ENCODE peak calls at places on chromosomes 13 and 19, in four cellular contexts. J is HCT116, U is K562, K is HepG2. G is an unnamed sample. For H3K27me3, the result is how much of the 10 kb centered on the place peaks cover.

GRCh38 chr13:93805736-93806135 is 579.1 kb downstream of the GPC6 start:
- DNase-seq in J (no peak), K (no peak), U (no peak), G (no peak)

GRCh38 chr19:13505761-13506549 is at the start of gene CACNA1A:
- DNase-seq in U (no peak), J (no peak), K (no peak), G (no peak)

GRCh38 chr19:16394681-16395375 is 70.2 kb downstream of the KLF2 start:
- DNase-seq in J (no peak), U (no peak), K (no peak), G (no peak)

GRCh38 chr19:2719910-2720776 is 1.0 kb downstream of the DIRAS1 start:
- DNase-seq in U (no peak), J (no peak), K (no peak), G (no peak)

GRCh38 chr19:16577531-16578052 is 5.4 kb upstream of the SLC35E1 start:
- DNase-seq in U (no peak), J (no peak), K (no peak), G (no peak)

GRCh38 chr13:111947026-111947810 is 119.7 kb upstream of the SOX1 start:
- DNase-seq in J (no peak), U (no peak), K (no peak), G (no peak)

GRCh38 chr13:63436288-63436687 is 2020.6 kb upstream of the PCDH20 start:
- DNase-seq in U (no peak), K (no peak), J (no peak), G (no peak)

GRCh38 chr19:14361824-14362223 is 19.4 kb upstream of the ADGRE5 start:
- DNase-seq in J (no peak), U (peak), K (no peak), G (no peak)

GRCh38 chr19:18746393-18747167 is 44.5 kb downstream of the COMP start:
- DNase-seq in K (no peak), U (no peak), J (no peak), G (no peak)

GRCh38 chr13:101474419-101474957 is 22.0 kb downstream of the ITGBL1 start:
- DNase-seq in K (no peak), J (no peak), U (no peak), G (peak)

GRCh38 chr13:44758595-44759221 is 182.6 kb upstream of the TSC22D1 start:
- DNase-seq in J (no peak), K (peak), U (no peak), G (no peak)

GRCh38 chr13:98466634-98467236 is 110.2 kb downstream of the STK24 start:
- DNase-seq in U (peak), J (no peak), K (peak), G (no peak)

GRCh38 chr19:34431681-34432402 is 3.7 kb downstream of the UBA2 start:
- DNase-seq in J (no peak), K (no peak), U (no peak), G (no peak)

GRCh38 chr13:31242342-31242741 is 42.6 kb downstream of the B3GLCT start:
- DNase-seq in J (no peak), K (no peak), U (no peak), G (no peak)

GRCh38 chr19:46132508-46133100 is 8.1 kb upstream of the IGFL3 start:
- DNase-seq in K (no peak), U (no peak), J (no peak), G (no peak)

GRCh38 chr13:111973186-111974064 is 93.5 kb upstream of the SOX1 start:
- DNase-seq in K (no peak), J (no peak), U (no peak), G (no peak)

GRCh38 chr13:98386632-98387031 is 190.3 kb downstream of the STK24 start:
- DNase-seq in J (no peak), K (no peak), U (no peak), G (no peak)

GRCh38 chr19:38971672-38972071 is 3.9 kb downstream of the FBXO17 start:
- DNase-seq in J (no peak), U (no peak), K (no peak), G (no peak)

GRCh38 chr13:51767100-51767499 is 36.9 kb downstream of the DHRS12 start:
- DNase-seq in J (no peak), K (no peak), U (no peak), G (no peak)

GRCh38 chr19:30064021-30064699 is 122.1 kb downstream of the URI1 start:
- DNase-seq in U (no peak), J (no peak), K (no peak), G (no peak)

GRCh38 chr13:106095919-106096318 is 439.5 kb downstream of the EFNB2 start:
- DNase-seq in K (no peak), J (no peak), U (no peak), G (no peak)

GRCh38 chr19:46719629-46720515 is 3.0 kb upstream of the PRKD2 start:
- DNase-seq in K (no peak), J (no peak), U (no peak), G (no peak)

GRCh38 chr13:77013853-77014542 is 13.0 kb downstream of the FBXL3 start:
- DNase-seq in U (no peak), K (no peak), J (no peak), G (no peak)

GRCh38 chr13:109529964-109530363 is 256.4 kb downstream of the IRS2 start:
- DNase-seq in U (no peak), K (no peak), J (no peak), G (no peak)

GRCh38 chr19:7924651-7925170 is 1.2 kb downstream of the CTXN1 start:
- DNase-seq in K (no peak), U (no peak), J (no peak), G (no peak)
- H3K4me3 ChIP-seq in K (no peak), U (peak), J (peak), G (no peak)

DNA sequence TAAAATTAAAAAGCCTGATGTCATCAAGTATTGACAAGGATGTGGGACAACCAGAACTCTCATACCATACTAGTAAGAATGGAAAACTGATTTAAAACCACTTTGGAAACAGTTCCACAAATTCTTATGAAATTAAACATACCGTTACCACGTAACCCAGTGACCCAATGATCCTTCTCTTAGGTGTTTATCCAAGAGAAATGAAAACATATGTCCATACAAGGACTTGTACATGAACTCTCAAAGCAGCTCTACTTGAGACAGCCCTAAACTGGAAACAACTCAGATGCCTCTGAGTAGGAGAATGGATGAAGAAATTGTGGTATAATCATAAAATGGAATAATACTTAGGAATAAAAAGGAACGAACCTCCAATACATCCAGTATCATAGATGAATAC is 27.6 kb downstream of the SLC6A16 start:
- DNase-seq in J (no peak), U (no peak), K (no peak), G (no peak)
- TF ChIP-seq ZNF274 in J (no peak), U (no peak), K (no peak), G (no peak)

GRCh38 chr19:1449467-1450442 is at the start of gene APC2:
- DNase-seq in K (no peak), U (peak), J (no peak), G (no peak)
- H3K27me3 ChIP-seq in K (half or more), U (under half), J (under half), G (half or more)

DNA sequence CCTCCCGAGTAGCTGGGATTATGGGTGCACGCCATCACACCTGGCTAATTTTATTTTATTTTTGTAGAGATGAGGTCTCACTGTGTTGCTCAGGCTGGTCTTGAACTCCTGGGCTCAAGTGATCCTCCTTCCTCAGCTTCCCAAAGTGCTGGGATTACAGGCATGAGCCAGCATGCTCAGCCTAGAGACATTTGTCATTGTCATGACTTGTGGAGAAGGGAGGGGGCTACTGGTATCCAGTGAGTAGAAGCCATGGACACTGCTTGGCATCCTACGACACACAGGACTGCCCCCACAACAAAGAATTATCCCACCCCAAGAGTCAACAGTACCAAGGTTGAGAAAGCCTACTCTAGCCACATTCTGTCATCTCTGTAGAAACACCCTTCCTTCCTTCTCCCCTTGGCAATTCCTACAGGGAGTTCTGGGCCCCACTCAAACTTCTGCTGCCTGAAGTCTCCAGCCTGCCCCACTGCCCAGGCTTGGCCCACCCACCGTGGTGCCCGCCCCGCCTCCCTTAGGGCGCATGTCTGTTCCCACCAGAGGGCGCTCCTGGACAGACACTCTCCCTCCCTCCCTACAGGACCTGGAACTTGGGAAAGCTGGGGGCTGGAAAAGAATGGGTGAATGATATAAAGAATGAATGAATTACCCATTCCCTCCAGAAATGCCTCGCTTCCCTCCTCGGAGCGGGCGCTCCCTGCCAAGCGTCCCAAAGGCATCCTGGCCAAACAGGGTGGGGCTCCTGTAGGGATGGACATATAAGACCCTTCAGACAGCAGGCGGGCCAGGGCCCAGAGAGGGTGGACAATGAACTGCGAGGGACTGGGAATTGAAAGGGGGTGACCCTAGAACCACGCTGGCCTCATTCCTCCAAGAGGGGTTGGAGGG is 5.5 kb upstream of the EMP3 start:
- DNase-seq in J (peak), U (peak), K (peak), G (peak)
- H3K4me3 ChIP-seq in J (peak), U (peak), K (peak), G (no peak)

DNA sequence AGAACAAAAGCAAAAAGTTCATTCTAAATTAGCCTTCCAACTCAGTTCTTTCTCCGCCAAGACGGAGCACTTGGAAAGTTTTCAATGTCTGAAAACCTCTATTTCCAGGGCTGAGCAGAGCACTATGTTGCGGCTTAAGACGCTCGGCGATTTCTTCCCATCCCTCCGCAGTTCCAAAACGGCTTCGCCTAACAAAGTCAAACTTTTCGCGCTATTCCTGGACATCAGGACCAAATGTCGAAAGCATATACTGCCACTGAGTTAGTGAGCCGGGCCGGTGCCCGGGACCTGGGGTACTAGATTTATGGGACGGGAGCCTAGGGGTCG is 771 bp downstream of the RCBTB2 start:
- DNase-seq in K (no peak), J (no peak), U (no peak), G (no peak)
- TF ChIP-seq ZNF274 in K (no peak), J (no peak), U (no peak), G (no peak)

GRCh38 chr19:41995959-41996797 is 2.1 kb upstream of the ATP1A3 start:
- DNase-seq in J (no peak), K (no peak), U (peak), G (no peak)

GRCh38 chr19:41991025-41991424 is 3.0 kb downstream of the ATP1A3 start:
- DNase-seq in K (no peak), J (no peak), U (no peak), G (no peak)

GRCh38 chr19:41994994-41995958 is 1.2 kb upstream of the ATP1A3 start:
- DNase-seq in U (no peak), K (no peak), J (no peak), G (no peak)

GRCh38 chr19:41994521-41994971 is 516 bp upstream of the ATP1A3 start:
- DNase-seq in K (no peak), J (no peak), U (no peak), G (no peak)

DNA sequence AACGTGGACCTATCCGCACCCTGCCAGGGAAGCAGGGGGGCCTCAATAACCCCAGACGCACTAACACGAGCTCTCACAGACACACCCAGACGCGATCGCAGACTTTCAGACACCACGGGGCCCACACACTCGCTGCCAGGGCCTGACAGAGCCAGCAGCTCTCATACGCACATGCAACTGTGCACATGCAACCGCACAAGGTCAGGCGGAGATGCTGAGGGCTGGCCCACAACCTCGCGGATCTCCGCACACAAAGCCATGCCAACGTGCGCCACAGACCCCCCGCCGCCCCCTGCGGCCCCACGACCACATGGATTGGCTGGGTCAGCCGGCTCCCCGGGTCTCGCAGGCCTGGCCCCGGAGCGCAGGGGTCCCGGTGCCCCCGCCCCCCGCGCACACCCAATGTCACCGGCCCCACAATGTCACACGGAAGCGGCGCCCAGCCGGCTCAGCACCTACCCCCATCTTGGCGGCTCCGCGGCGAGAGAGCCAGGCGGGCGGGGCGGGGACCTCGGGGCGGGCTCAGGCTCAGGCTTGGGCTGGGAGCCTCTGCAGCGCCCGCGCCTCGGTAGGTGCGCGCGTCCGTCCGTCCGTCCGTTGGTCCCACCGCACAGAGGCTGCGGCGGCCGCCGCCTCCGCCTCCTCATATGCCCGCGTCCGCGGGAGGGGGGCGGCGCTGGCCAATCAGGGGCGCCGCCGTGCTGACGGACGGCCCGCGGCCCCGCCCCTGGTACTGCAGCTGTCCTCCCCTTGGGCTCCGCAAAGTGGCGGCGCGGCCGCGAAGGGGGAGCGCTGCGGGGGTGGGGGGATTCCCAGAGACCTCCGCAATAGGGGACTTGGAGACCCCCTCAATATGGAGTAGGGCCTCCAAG is at the start of gene ATP1A3:
- DNase-seq in J (peak), K (no peak), U (peak), G (peak)
- H3K27me3 ChIP-seq in J (under half), K (under half), U (under half), G (under half)

DNA sequence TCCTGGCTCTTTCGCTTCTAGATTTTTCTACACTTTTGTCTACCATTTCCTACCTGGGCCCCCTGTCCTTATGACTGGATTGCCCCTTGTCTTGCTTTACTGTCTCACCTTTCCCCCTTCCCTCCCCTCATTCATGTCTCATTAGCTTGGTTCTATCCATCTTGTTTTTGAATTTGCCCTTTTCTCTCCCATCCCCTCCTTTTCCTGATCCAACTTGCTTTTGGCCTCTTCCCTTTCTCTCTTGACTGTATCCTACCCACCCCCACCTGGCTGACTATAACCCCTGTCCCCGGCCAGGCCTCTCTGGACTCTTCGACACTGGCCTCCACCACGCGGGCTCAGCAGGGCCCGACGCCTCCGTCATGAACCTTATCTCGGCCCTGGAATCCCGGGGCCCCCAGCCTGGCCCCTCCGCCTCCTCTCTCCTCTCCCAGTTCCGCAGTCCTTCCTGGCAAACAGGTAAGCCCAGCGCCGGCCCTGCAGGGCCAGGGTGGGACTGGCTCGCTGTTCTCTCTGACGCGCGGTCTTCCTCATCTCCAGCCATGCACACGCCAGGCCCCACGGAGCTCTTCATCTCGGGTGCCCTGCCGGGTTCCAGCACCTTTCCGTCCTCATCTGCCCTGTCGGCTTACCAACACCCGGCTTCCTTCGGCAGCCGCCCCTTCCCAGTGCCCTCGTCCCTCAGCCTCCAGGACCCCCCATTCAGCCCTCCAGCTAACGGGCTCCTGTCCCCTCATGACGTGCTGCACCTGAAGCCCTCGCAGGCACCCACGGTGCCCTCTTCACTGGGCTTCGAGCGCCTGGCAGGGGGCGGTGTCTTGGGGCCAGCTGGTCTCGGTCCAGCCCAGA is 3.4 kb downstream of the PRR12 start:
- DNase-seq in U (no peak), K (no peak), J (no peak), G (no peak)
- H3K4me3 ChIP-seq in U (no peak), K (no peak), J (peak), G (no peak)

GRCh38 chr19:4326837-4327251 is 11.8 kb downstream of the STAP2 start:
- DNase-seq in J (no peak), U (peak), K (no peak), G (peak)

GRCh38 chr19:4326215-4326836 is 12.3 kb downstream of the STAP2 start:
- DNase-seq in J (no peak), K (no peak), U (no peak), G (no peak)

GRCh38 chr19:4327877-4328242 is 10.8 kb downstream of the STAP2 start:
- DNase-seq in K (no peak), U (no peak), J (no peak), G (no peak)

GRCh38 chr19:4328243-4328990 is 10.2 kb downstream of the STAP2 start:
- DNase-seq in K (no peak), J (peak), U (peak), G (peak)

DNA sequence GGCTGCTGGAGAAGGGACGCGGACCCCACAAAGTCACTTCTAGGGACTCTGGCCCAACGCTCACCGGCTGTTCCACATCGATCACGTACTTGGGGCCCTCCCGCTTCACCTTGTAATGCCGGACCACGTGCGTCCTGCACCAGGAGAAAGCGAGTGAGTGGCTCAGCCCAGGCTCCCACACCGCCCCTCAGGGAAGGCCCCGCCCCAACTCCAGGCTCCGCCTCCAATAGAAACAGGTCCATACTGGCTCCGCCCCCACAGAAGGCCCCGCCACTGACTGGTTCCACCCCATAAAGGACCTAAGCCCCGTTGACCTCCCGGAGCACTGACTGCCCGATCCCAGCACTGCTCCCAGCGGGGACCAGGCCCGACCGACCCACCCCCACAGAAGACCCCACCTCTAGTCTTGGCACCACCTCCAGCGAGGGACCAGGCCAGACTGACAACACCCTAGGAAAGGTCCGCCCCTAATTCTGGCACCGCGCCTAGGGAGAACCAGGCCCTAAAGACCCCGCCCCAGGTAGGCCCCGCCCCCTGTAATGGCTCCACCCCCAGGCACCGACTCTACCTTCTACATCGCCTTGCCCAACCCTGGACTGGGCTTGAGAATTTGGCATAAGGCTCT is 11.3 kb downstream of the STAP2 start:
- DNase-seq in K (no peak), J (no peak), U (peak), G (peak)
- TF ChIP-seq ZNF274 in K (no peak), J (no peak), U (no peak), G (no peak)

GRCh38 chr13:65560936-65561335 is 1669.2 kb downstream of the PCDH9 start:
- DNase-seq in K (no peak), U (no peak), J (no peak), G (no peak)
- H3K27me3 ChIP-seq in K (under half), U (under half), J (under half), G (under half)

GRCh38 chr13:61415749-61416148 is at the start of gene PCDH20:
- DNase-seq in K (no peak), J (no peak), U (no peak), G (no peak)
- H3K4me3 ChIP-seq in K (no peak), J (no peak), U (no peak), G (peak)